ENCODE peak calls at places on chromosome 17, in eight cellular contexts. One of them, this sample, is unnamed.

GRCh38 chr17:11986939-11987329 is 10.3 kb downstream of the ZNF18 start:
- DNase-seq in left lung: no peak
- DNase-seq in RWPE1: peak; percentile 41
- DNase-seq in left cardiac atrium: no peak
- DNase-seq in COR-L47: no peak
- DNase-seq in CD8-positive, alpha-beta T cell: no peak
- DNase-seq in BJ: no peak
- DNase-seq in NCI-H460: peak; percentile 44
- DNase-seq in this sample: no peak

GRCh38 chr17:77423589-77424451 is 283.1 kb downstream of the SEC14L1 start:
- DNase-seq in CD8-positive, alpha-beta T cell: no peak
- DNase-seq in RWPE1: peak; percentile 74
- DNase-seq in BJ: peak; percentile 92
- DNase-seq in COR-L47: no peak
- DNase-seq in left cardiac atrium: peak; percentile 89
- DNase-seq in NCI-H460: no peak
- DNase-seq in left lung: peak; percentile 77
- DNase-seq in this sample: peak; percentile 56

GRCh38 chr17:71975331-71975801 is 145.5 kb upstream of the SOX9 start:
- DNase-seq in left cardiac atrium: peak; percentile 77
- DNase-seq in COR-L47: no peak
- DNase-seq in BJ: peak; percentile 19
- DNase-seq in RWPE1: peak; percentile 24
- DNase-seq in CD8-positive, alpha-beta T cell: no peak
- DNase-seq in NCI-H460: no peak
- DNase-seq in left lung: peak; percentile 34
- DNase-seq in this sample: no peak

GRCh38 chr17:561118-561517 is 153.5 kb downstream of the VPS53 start:
- DNase-seq in BJ: no peak
- DNase-seq in left cardiac atrium: no peak
- DNase-seq in RWPE1: peak; percentile 28
- DNase-seq in left lung: no peak
- DNase-seq in NCI-H460: no peak
- DNase-seq in COR-L47: no peak
- DNase-seq in CD8-positive, alpha-beta T cell: no peak
- DNase-seq in this sample: no peak

GRCh38 chr17:56185905-56186783 is 32.9 kb downstream of the ANKFN1 start:
- DNase-seq in RWPE1: no peak
- DNase-seq in CD8-positive, alpha-beta T cell: no peak
- DNase-seq in BJ: peak; percentile 59
- DNase-seq in left lung: no peak
- DNase-seq in left cardiac atrium: no peak
- DNase-seq in NCI-H460: peak; percentile 12
- DNase-seq in COR-L47: no peak
- DNase-seq in this sample: no peak

GRCh38 chr17:59711936-59712335 is 4.5 kb downstream of the VMP1 start:
- DNase-seq in COR-L47: no peak
- DNase-seq in NCI-H460: no peak
- DNase-seq in RWPE1: no peak
- DNase-seq in BJ: no peak
- DNase-seq in left cardiac atrium: no peak
- DNase-seq in CD8-positive, alpha-beta T cell: no peak
- DNase-seq in left lung: no peak
- DNase-seq in this sample: no peak

GRCh38 chr17:38970128-38970527 is 2.9 kb upstream of the FBXO47 start:
- DNase-seq in NCI-H460: no peak
- DNase-seq in left cardiac atrium: no peak
- DNase-seq in CD8-positive, alpha-beta T cell: no peak
- DNase-seq in left lung: no peak
- DNase-seq in BJ: no peak
- DNase-seq in RWPE1: no peak
- DNase-seq in COR-L47: no peak
- DNase-seq in this sample: no peak

GRCh38 chr17:82859431-82860403 is 19.9 kb upstream of the ZNF750 start:
- DNase-seq in RWPE1: no peak
- DNase-seq in left cardiac atrium: no peak
- DNase-seq in CD8-positive, alpha-beta T cell: peak; percentile 41
- DNase-seq in COR-L47: no peak
- DNase-seq in NCI-H460: no peak
- DNase-seq in left lung: peak; percentile 75
- DNase-seq in BJ: no peak
- DNase-seq in this sample: no peak

GRCh38 chr17:56665864-56666263 is 72.4 kb downstream of the NOG start:
- DNase-seq in CD8-positive, alpha-beta T cell: no peak
- DNase-seq in NCI-H460: no peak
- DNase-seq in BJ: no peak
- DNase-seq in COR-L47: no peak
- DNase-seq in left lung: no peak
- DNase-seq in RWPE1: no peak
- DNase-seq in left cardiac atrium: no peak
- DNase-seq in this sample: no peak

GRCh38 chr17:14843086-14843795 is 421.9 kb downstream of the PMP22 start:
- DNase-seq in RWPE1: peak; percentile 59
- DNase-seq in NCI-H460: no peak
- DNase-seq in left cardiac atrium: no peak
- DNase-seq in left lung: no peak
- DNase-seq in CD8-positive, alpha-beta T cell: no peak
- DNase-seq in COR-L47: no peak
- DNase-seq in BJ: no peak
- DNase-seq in this sample: peak; percentile 26

GRCh38 chr17:44559288-44560249 is 2.3 kb downstream of the FZD2 start:
- DNase-seq in RWPE1: no peak
- DNase-seq in CD8-positive, alpha-beta T cell: no peak
- DNase-seq in NCI-H460: no peak
- DNase-seq in left lung: no peak
- DNase-seq in COR-L47: no peak
- DNase-seq in BJ: no peak
- DNase-seq in left cardiac atrium: no peak
- DNase-seq in this sample: no peak

GRCh38 chr17:40502716-40503115 is 1.3 kb upstream of the TNS4 start:
- DNase-seq in left cardiac atrium: no peak
- DNase-seq in CD8-positive, alpha-beta T cell: no peak
- DNase-seq in RWPE1: no peak
- DNase-seq in left lung: peak; percentile 14
- DNase-seq in BJ: no peak
- DNase-seq in COR-L47: no peak
- DNase-seq in NCI-H460: no peak
- DNase-seq in this sample: no peak

GRCh38 chr17:32279933-32280716 is 14.5 kb downstream of the RHBDL3 start:
- DNase-seq in left cardiac atrium: no peak
- DNase-seq in COR-L47: no peak
- DNase-seq in CD8-positive, alpha-beta T cell: no peak
- DNase-seq in left lung: no peak
- DNase-seq in RWPE1: no peak
- DNase-seq in BJ: no peak
- DNase-seq in NCI-H460: no peak
- DNase-seq in this sample: no peak

GRCh38 chr17:79992657-79993389 is 42.8 kb downstream of the TBC1D16 start:
- DNase-seq in NCI-H460: no peak
- DNase-seq in left lung: no peak
- DNase-seq in left cardiac atrium: no peak
- DNase-seq in BJ: no peak
- DNase-seq in RWPE1: no peak
- DNase-seq in COR-L47: no peak
- DNase-seq in CD8-positive, alpha-beta T cell: no peak
- DNase-seq in this sample: no peak

GRCh38 chr17:44995602-44996001 is 27.5 kb upstream of the C1QL1 start:
- DNase-seq in RWPE1: no peak
- DNase-seq in CD8-positive, alpha-beta T cell: no peak
- DNase-seq in COR-L47: no peak
- DNase-seq in left lung: no peak
- DNase-seq in NCI-H460: no peak
- DNase-seq in BJ: no peak
- DNase-seq in left cardiac atrium: no peak
- DNase-seq in this sample: no peak

GRCh38 chr17:40325156-40326013 is 16.4 kb downstream of the RARA start:
- DNase-seq in NCI-H460: no peak
- DNase-seq in left cardiac atrium: peak; percentile 23
- DNase-seq in RWPE1: no peak
- DNase-seq in left lung: no peak
- DNase-seq in BJ: no peak
- DNase-seq in CD8-positive, alpha-beta T cell: no peak
- DNase-seq in COR-L47: no peak
- DNase-seq in this sample: no peak

GRCh38 chr17:13016881-13017622 is 775 bp downstream of the ELAC2 start:
- DNase-seq in RWPE1: peak; percentile 8
- DNase-seq in NCI-H460: no peak
- DNase-seq in CD8-positive, alpha-beta T cell: no peak
- DNase-seq in COR-L47: no peak
- DNase-seq in BJ: no peak
- DNase-seq in left cardiac atrium: no peak
- DNase-seq in left lung: peak; percentile 46
- DNase-seq in this sample: no peak

GRCh38 chr17:59154335-59154720 is 658 bp downstream of the SKA2 start:
- DNase-seq in left cardiac atrium: peak; percentile 39
- DNase-seq in left lung: peak; percentile 51
- DNase-seq in RWPE1: peak; percentile 13
- DNase-seq in CD8-positive, alpha-beta T cell: peak; percentile 9
- DNase-seq in NCI-H460: no peak
- DNase-seq in COR-L47: peak; percentile 46
- DNase-seq in BJ: no peak
- DNase-seq in this sample: no peak

GRCh38 chr17:80961516-80961915 is 30.1 kb upstream of the CHMP6 start:
- DNase-seq in left cardiac atrium: no peak
- DNase-seq in CD8-positive, alpha-beta T cell: no peak
- DNase-seq in BJ: no peak
- DNase-seq in NCI-H460: no peak
- DNase-seq in COR-L47: no peak
- DNase-seq in left lung: no peak
- DNase-seq in RWPE1: no peak
- DNase-seq in this sample: no peak

GRCh38 chr17:38404174-38404943 is 23.9 kb upstream of the ARHGAP23 start:
- DNase-seq in BJ: no peak
- DNase-seq in CD8-positive, alpha-beta T cell: no peak
- DNase-seq in left cardiac atrium: no peak
- DNase-seq in NCI-H460: no peak
- DNase-seq in RWPE1: no peak
- DNase-seq in left lung: no peak
- DNase-seq in COR-L47: no peak
- DNase-seq in this sample: no peak

GRCh38 chr17:82097187-82097918 is 683 bp downstream of the FASN start:
- DNase-seq in left cardiac atrium: peak; percentile 57
- DNase-seq in CD8-positive, alpha-beta T cell: no peak
- DNase-seq in RWPE1: no peak
- DNase-seq in NCI-H460: peak; percentile 30
- DNase-seq in left lung: no peak
- DNase-seq in BJ: no peak
- DNase-seq in COR-L47: peak; percentile 15
- DNase-seq in this sample: no peak

This sample was measured in epithelial cell of prostate.